ENCODE peak calls at places on chromosomes 5 and 9, in seven cellular contexts. O is GM06990; K is epithelial cell of esophagus; L is CD4-positive, alpha-beta T cell; G is tibial artery; J is adrenal gland; S is coronary artery. A is an unnamed sample.
A peak's percentile ranks its signal among the peaks of the same experiment; 100 is the strongest.

GRCh38 chr9:79592736-79593493 is 21.1 kb downstream of the TLE4 start:
- DNase-seq in L (no peak), G (no peak), O (no peak), K (peak; percentile 68), J (no peak), S (no peak), A (no peak)

GRCh38 chr5:91150636-91151035 is 232.5 kb downstream of the ARRDC3 start:
- DNase-seq in K (no peak), O (no peak), S (no peak), J (no peak), G (no peak), L (no peak), A (no peak)

GRCh38 chr9:1804128-1804865 is 210.8 kb upstream of the SMARCA2 start:
- DNase-seq in S (no peak), K (no peak), O (no peak), J (no peak), G (no peak), L (no peak), A (no peak)

GRCh38 chr5:177426566-177427210 is at the start of gene GRK6:
- DNase-seq in S (peak; percentile 80), K (peak; percentile 46), G (no peak), J (peak; percentile 53), O (peak; percentile 80), L (peak; percentile 69), A (peak; percentile 99)

GRCh38 chr9:7533376-7534090 is 266.0 kb downstream of the DMAC1 start:
- DNase-seq in O (no peak), K (no peak), G (no peak), L (no peak), S (no peak), J (no peak), A (no peak)

GRCh38 chr5:137141779-137142178 is 357.3 kb downstream of the SPOCK1 start:
- DNase-seq in G (no peak), J (no peak), S (no peak), L (no peak), K (peak; percentile 55), O (no peak), A (no peak)

GRCh38 chr5:84274585-84275468 is 109.9 kb downstream of the EDIL3 start:
- DNase-seq in S (no peak), J (peak; percentile 21), G (peak; percentile 28), L (no peak), K (peak; percentile 53), O (no peak), A (no peak)

GRCh38 chr5:113319256-113320053 is 115.3 kb downstream of the TSSK1B start:
- DNase-seq in K (peak; percentile 85), S (no peak), L (no peak), J (no peak), G (no peak), O (no peak), A (no peak)

GRCh38 chr5:40277161-40277906 is 402.4 kb upstream of the PTGER4 start:
- DNase-seq in G (no peak), J (no peak), K (no peak), L (no peak), O (peak; percentile 61), S (no peak), A (no peak)

GRCh38 chr9:37027582-37028424 is 6.3 kb downstream of the PAX5 start:
- DNase-seq in J (peak; percentile 96), S (no peak), O (peak; percentile 98), G (peak; percentile 62), K (peak; percentile 93), L (peak; percentile 73), A (peak; percentile 99)

GRCh38 chr9:784916-785315 is 56.6 kb upstream of the DMRT1 start:
- DNase-seq in O (no peak), L (no peak), J (no peak), S (no peak), K (peak; percentile 44), G (no peak), A (no peak)

GRCh38 chr9:132494857-132495256 is 84.8 kb downstream of the CFAP77 start:
- DNase-seq in K (no peak), O (no peak), S (no peak), L (no peak), J (no peak), G (no peak), A (no peak)

GRCh38 chr5:88979244-88979643 is 96.3 kb upstream of the MEF2C start:
- DNase-seq in K (peak; percentile 20), S (no peak), L (no peak), G (no peak), O (peak; percentile 18), J (no peak), A (no peak)

GRCh38 chr9:5801739-5802113 is 31.2 kb downstream of the ERMP1 start:
- DNase-seq in L (no peak), K (no peak), S (no peak), J (no peak), G (no peak), O (no peak), A (no peak)

GRCh38 chr5:121746763-121747162 is 104.9 kb upstream of the FTMT start:
- DNase-seq in S (no peak), O (no peak), J (no peak), L (no peak), G (no peak), K (no peak), A (no peak)

GRCh38 chr5:42993516-42994284 is 46.4 kb downstream of the ANXA2R start:
- DNase-seq in L (peak; percentile 76), J (no peak), K (peak; percentile 67), S (no peak), G (peak; percentile 24), O (peak; percentile 60), A (no peak)

GRCh38 chr5:106780355-106780754 is 890.4 kb downstream of the EFNA5 start:
- DNase-seq in J (no peak), K (peak; percentile 57), S (no peak), G (no peak), L (no peak), O (no peak), A (no peak)

GRCh38 chr9:33290994-33291397 is 680 bp downstream of the NFX1 start:
- DNase-seq in G (no peak), O (no peak), K (peak; percentile 97), L (no peak), S (no peak), J (no peak), A (peak; percentile 20)

DNA sequence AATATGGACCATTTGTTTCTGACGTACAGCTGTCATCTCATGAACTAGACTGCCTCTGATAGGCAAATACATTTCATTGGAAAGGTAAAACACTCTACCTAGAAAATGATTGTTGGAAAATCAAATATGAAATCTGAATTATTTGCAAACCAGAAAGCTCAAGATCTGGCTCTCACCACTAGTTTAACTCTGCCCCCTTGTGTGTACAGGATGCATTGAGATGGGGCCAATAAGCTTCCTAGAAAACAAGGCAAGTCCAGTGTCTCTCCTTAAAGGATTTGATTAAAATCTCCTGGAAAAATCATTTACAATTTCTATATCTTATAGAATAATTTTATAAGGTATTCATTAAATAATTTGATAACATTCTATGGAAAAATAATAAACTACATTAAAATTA is 311.9 kb upstream of the ANKH start:
- DNase-seq in G (no peak), J (no peak), K (peak; percentile 18), L (no peak), O (no peak), S (no peak), A (no peak)
- TF ChIP-seq CTCF in G (no peak), J (no peak), K (peak; percentile 39), L (no peak), O (no peak), S (no peak), A (no peak)

DNA sequence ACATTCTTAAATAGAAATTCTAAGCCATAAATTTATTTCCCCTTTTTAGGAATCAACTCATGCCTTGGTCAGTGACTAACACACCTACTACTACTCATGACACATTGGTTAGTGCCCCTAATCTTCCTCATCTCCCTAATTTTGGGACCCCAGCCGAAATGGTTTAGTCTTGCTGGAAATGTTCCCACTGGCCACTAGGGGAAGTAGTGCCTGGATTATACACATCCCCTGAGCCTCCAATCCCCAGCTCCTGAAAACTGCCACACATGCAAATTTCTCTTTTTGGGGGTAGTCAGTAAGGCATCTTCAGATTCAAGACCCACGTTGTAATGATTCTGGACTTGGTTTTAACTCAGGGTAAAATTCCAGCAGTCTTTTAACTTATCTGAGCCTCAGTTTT is 79.8 kb downstream of the HSD17B3 start:
- DNase-seq in K (peak; percentile 7), O (no peak), J (no peak), G (no peak), S (no peak), L (no peak), A (no peak)
- TF ChIP-seq CTCF in K (peak; percentile 58), O (peak; percentile 61), J (peak; percentile 24), G (peak; percentile 15), S (no peak), L (peak; percentile 25), A (no peak)

DNA sequence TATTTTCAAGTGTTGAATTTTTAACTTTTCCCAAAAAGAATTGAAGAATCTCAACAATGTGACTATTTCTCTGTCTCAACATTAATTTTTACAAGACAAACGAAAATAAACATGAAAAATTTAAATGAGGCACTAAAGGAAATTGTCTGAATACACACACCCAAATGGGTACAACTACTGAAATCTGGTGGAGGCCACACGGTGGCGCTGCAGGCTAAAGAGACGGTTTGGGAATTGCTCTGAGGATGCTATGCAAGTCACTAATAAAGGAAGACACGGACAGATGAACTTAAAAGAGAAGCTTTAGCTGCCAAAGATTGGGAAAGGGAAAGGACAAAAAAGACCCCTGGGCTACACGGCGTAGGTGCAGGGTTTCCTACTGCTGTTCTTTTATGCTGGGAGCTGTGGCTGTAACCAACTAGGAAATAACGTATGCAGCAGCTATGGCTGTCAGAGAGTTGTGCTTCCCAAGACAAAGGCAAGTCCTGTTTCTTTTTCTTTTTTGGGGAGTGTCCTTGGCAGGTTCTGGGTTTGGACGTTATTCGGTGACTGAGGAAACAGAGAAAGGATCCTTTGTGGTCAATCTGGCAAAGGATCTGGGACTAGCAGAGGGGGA is at the start of gene PCDHB10:
- DNase-seq in J (no peak), K (peak; percentile 23), G (no peak), O (no peak), S (no peak), L (no peak), A (peak; percentile 66)
- TF ChIP-seq CTCF in J (peak; percentile 13), K (peak; percentile 23), G (no peak), O (peak; percentile 31), S (no peak), L (peak; percentile 23), A (peak; percentile 16)

GRCh38 chr5:143164557-143164956 is 238.9 kb downstream of the NR3C1 start:
- DNase-seq in S (no peak), G (no peak), J (no peak), O (no peak), L (no peak), K (peak; percentile 47), A (no peak)
- TF ChIP-seq CTCF in S (no peak), G (no peak), J (no peak), O (no peak), L (no peak), K (no peak), A (no peak)

DNA sequence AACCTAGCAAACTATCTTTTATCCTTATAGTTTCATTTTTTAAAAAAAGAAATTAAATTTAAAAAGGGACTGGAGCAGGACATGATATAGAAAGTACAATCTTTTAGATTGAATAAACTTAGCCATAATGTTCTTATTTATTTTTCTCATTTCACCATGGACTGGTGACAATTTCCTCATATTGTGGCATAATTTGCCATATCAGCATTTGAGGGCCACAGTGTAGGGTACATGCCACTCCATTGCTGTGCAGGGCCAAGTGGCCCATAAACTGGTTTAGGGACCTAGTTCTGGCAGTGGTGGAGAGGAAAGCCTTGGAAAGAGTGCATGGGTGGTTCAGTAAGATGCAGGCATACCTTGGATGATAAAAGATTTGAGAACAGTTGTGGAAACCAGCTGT is 232.9 kb upstream of the ELL2 start:
- DNase-seq in S (no peak), L (no peak), J (no peak), G (no peak), O (no peak), K (no peak), A (no peak)
- TF ChIP-seq CTCF in S (no peak), L (no peak), J (no peak), G (no peak), O (no peak), K (no peak), A (no peak)